ENCODE peak calls at places on chromosomes 3 and 15, in four cellular contexts. P is NCI-H460, R is GM12864, D is psoas muscle. S is an unnamed sample.

GRCh38 chr15:60407406-60407805 is 9.6 kb upstream of the ANXA2 start:
- DNase-seq in P (no peak), R (no peak), D (no peak), S (no peak)

GRCh38 chr3:150956376-150956775 is 16.2 kb downstream of the CLRN1 start:
- DNase-seq in P (peak), R (no peak), D (no peak), S (no peak)

GRCh38 chr3:64647825-64648224 is 40.0 kb downstream of the ADAMTS9 start:
- DNase-seq in P (no peak), R (no peak), D (no peak), S (no peak)

GRCh38 chr15:82803793-82804574 is 1.9 kb downstream of the FSD2 start:
- DNase-seq in P (no peak), R (no peak), D (no peak), S (no peak)

GRCh38 chr3:62446337-62446940 is 73.1 kb upstream of the FEZF2 start:
- DNase-seq in P (no peak), R (no peak), D (no peak), S (no peak)

GRCh38 chr3:43855674-43856299 is 165.0 kb downstream of the ABHD5 start:
- DNase-seq in P (peak), R (peak), D (no peak), S (peak)

GRCh38 chr3:32681811-32682210 is 3.2 kb upstream of the CNOT10 start:
- DNase-seq in P (no peak), R (no peak), D (no peak), S (no peak)

GRCh38 chr3:8532251-8532831 is 30.7 kb downstream of the LMCD1 start:
- DNase-seq in P (no peak), R (no peak), D (peak), S (peak)

GRCh38 chr15:40767838-40768491 is 1.8 kb upstream of the C15orf62 start:
- DNase-seq in P (no peak), R (no peak), D (no peak), S (no peak)

GRCh38 chr3:18062289-18063025 is 320.0 kb upstream of the TBC1D5 start:
- DNase-seq in P (no peak), R (no peak), D (no peak), S (no peak)